ENCODE peak calls at places on chromosomes 3 and 15, in eight cellular contexts. R, J, H, T, Y, E, O and F are unnamed samples.

GRCh38 chr3:79018671-79019136 is 749.1 kb downstream of the ROBO1 start:
- DNase-seq in R (peak; percentile 20), J (peak; percentile 38), H (no peak), T (no peak), Y (no peak), E (peak; percentile 35), O (peak; percentile 49), F (peak; percentile 47)

GRCh38 chr15:60917469-60918130 is 311.5 kb downstream of the RORA start:
- DNase-seq in R (peak; percentile 80), J (peak; percentile 51), H (no peak), T (no peak), Y (no peak), E (no peak), O (peak; percentile 54), F (no peak)

GRCh38 chr3:159766563-159767185 is 222.0 kb upstream of the IL12A start:
- DNase-seq in R (no peak), J (peak; percentile 24), H (no peak), T (no peak), Y (no peak), E (peak; percentile 73), O (no peak), F (no peak)

GRCh38 chr15:93110502-93111040 is 21.6 kb upstream of the RGMA start:
- DNase-seq in R (no peak), J (no peak), H (no peak), T (no peak), Y (no peak), E (no peak), O (no peak), F (no peak)

GRCh38 chr15:31268108-31268501 is 58.5 kb upstream of the KLF13 start:
- DNase-seq in R (no peak), J (peak; percentile 5), H (no peak), T (peak; percentile 24), Y (peak; percentile 67), E (no peak), O (peak; percentile 33), F (peak; percentile 13)

GRCh38 chr15:37106490-37107001 is 6.2 kb upstream of the MEIS2 start:
- DNase-seq in R (peak; percentile 17), J (peak; percentile 39), H (no peak), T (no peak), Y (peak; percentile 38), E (no peak), O (no peak), F (no peak)

GRCh38 chr15:89772933-89773583 is 3.1 kb upstream of the MESP2 start:
- DNase-seq in R (no peak), J (no peak), H (no peak), T (no peak), Y (no peak), E (peak; percentile 79), O (no peak), F (no peak)

GRCh38 chr3:17233398-17233800 is 348.6 kb downstream of the PLCL2 start:
- DNase-seq in R (peak; percentile 11), J (no peak), H (no peak), T (no peak), Y (peak; percentile 59), E (peak; percentile 46), O (no peak), F (no peak)

GRCh38 chr3:188468672-188469071 is 314.7 kb downstream of the LPP start:
- DNase-seq in R (no peak), J (no peak), H (peak; percentile 77), T (no peak), Y (no peak), E (no peak), O (no peak), F (peak; percentile 80)

GRCh38 chr3:192122832-192123594 is 604.3 kb downstream of the FGF12 start:
- DNase-seq in R (no peak), J (no peak), H (no peak), T (no peak), Y (peak; percentile 1), E (no peak), O (no peak), F (no peak)

GRCh38 chr3:108500728-108501127 is 9.7 kb downstream of the MYH15 start:
- DNase-seq in R (no peak), J (no peak), H (no peak), T (no peak), Y (no peak), E (no peak), O (no peak), F (no peak)

GRCh38 chr3:134609821-134610454 is 40.9 kb downstream of the KY start:
- DNase-seq in R (no peak), J (no peak), H (no peak), T (no peak), Y (no peak), E (no peak), O (no peak), F (no peak)

GRCh38 chr3:57852896-57853295 is 96.8 kb downstream of the SLMAP start:
- DNase-seq in R (no peak), J (no peak), H (no peak), T (no peak), Y (peak; percentile 5), E (peak; percentile 2), O (no peak), F (no peak)

GRCh38 chr3:107740992-107741896 is 218.5 kb downstream of the BBX start:
- DNase-seq in R (no peak), J (no peak), H (no peak), T (no peak), Y (peak; percentile 25), E (no peak), O (no peak), F (no peak)

GRCh38 chr3:71504250-71505036 is 79.1 kb downstream of the FOXP1 start:
- DNase-seq in R (no peak), J (no peak), H (no peak), T (no peak), Y (peak; percentile 35), E (peak; percentile 85), O (no peak), F (no peak)

GRCh38 chr15:79322306-79322705 is 11.4 kb downstream of the TMED3 start:
- DNase-seq in R (no peak), J (no peak), H (no peak), T (no peak), Y (no peak), E (no peak), O (no peak), F (no peak)

GRCh38 chr3:194971009-194971408 is 285.3 kb downstream of the FAM43A start:
- DNase-seq in R (no peak), J (no peak), H (no peak), T (no peak), Y (no peak), E (no peak), O (no peak), F (no peak)

GRCh38 chr3:185915642-185916041 is 22.2 kb downstream of the TRA2B start:
- DNase-seq in R (no peak), J (no peak), H (no peak), T (no peak), Y (no peak), E (no peak), O (no peak), F (no peak)
- TF ChIP-seq POLR2A in R (no peak), J (no peak), H (no peak), T (no peak), Y (no peak), E (no peak), O (no peak), F (no peak)

DNA sequence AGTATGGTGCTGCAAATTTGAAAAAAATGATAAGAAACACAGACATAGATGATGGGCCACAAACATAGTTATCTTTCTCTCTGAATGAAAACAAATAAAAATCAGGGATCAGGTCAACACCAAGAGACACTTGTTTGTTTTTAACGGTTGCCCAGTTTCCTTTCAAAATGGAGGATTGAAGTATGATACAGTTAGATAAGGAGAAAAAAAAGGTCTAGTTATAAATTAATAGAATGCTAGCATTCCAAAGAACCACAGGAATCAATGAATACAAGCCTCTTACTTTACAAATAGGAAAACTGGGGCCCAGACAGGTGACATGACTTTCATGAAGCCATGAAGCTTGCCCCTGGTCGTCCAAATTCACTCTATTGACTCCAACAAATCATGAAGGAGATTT is 305.1 kb downstream of the ZNF621 start:
- DNase-seq in R (no peak), J (no peak), H (no peak), T (no peak), Y (no peak), E (no peak), O (no peak), F (no peak)
- TF ChIP-seq CTCF in R (no peak), J (no peak), H (no peak), T (no peak), Y (no peak), E (no peak), O (no peak), F (no peak)

DNA sequence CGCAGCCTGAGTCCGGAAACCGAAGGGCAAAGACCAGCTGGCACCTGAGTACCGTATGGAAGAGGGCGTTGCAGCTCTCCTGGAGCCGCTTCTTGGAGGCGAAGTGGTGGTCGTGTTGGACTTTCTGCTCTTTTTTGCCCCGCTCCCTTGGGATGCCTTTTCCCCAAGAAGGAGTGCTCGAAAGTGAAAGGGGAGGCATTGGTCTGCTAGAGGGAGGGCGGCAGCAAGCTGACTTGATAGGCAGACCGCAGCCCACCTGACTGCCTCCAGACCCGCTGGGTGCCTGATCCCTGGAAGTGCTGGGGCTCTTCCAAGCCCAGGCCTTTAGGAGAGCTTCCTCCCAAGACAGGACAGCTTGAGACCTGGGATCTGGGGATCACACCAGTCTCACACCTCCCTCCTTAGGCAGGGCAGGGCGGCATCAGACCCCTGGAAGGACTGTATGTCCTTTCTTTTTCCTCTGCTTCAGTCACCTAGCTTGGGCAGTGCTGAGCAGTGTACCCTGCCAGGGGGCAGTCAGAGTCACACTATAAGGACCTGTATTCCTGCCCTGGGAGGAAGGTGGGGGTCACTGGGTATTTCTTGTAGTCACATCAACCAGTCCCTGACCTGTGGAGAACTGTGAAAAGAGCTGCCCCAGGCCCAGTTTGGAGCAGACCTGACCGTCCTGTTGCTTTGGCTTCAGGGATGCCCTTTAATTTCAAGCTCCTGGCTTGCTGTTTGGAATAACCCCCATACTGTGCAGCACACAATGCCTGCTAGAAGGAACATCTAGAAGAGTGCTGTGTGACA is 2.1 kb downstream of the ACVR2B start:
- DNase-seq in R (no peak), J (peak; percentile 32), H (no peak), T (no peak), Y (no peak), E (no peak), O (no peak), F (no peak)
- TF ChIP-seq POLR2A in R (peak; percentile 38), J (no peak), H (no peak), T (no peak), Y (no peak), E (no peak), O (no peak), F (no peak)

GRCh38 chr15:22918056-22918455 is 62.1 kb downstream of the CYFIP1 start:
- DNase-seq in R (no peak), J (no peak), H (no peak), T (no peak), Y (peak; percentile 19), E (no peak), O (no peak), F (no peak)

GRCh38 chr15:22917556-22917955 is 62.6 kb downstream of the CYFIP1 start:
- DNase-seq in R (no peak), J (no peak), H (no peak), T (no peak), Y (no peak), E (no peak), O (no peak), F (no peak)

GRCh38 chr15:22916606-22917350 is 63.4 kb downstream of the CYFIP1 start:
- DNase-seq in R (no peak), J (no peak), H (no peak), T (no peak), Y (no peak), E (no peak), O (no peak), F (no peak)

GRCh38 chr15:22919171-22919570 is 61.0 kb downstream of the CYFIP1 start:
- DNase-seq in R (no peak), J (no peak), H (no peak), T (no peak), Y (no peak), E (no peak), O (no peak), F (no peak)

GRCh38 chr15:22918596-22919140 is 61.5 kb downstream of the CYFIP1 start:
- DNase-seq in R (no peak), J (no peak), H (no peak), T (no peak), Y (no peak), E (no peak), O (no peak), F (no peak)
- TF ChIP-seq CTCF in R (no peak), J (no peak), H (no peak), T (no peak), Y (no peak), E (no peak), O (no peak), F (no peak)